ENCODE peak calls at places on chromosomes 5 and 9, in five cellular contexts. R is SJSA1, F is posterior cingulate gyrus, N is RPMI8226, L is T-helper 2 cell. I is an unnamed sample.

GRCh38 chr9:76996700-76997099 is 22.8 kb upstream of the FOXB2 start:
- DNase-seq in R (peak; percentile 4), F (peak; percentile 91), N (no peak), L (no peak), I (no peak)

GRCh38 chr5:174825587-174825986 is 101.2 kb downstream of the MSX2 start:
- DNase-seq in F (no peak), N (no peak), R (no peak), L (no peak), I (no peak)

GRCh38 chr9:79610019-79610760 is 38.4 kb downstream of the TLE4 start:
- DNase-seq in R (peak; percentile 20), L (no peak), N (no peak), F (no peak), I (no peak)

GRCh38 chr9:78438765-78439164 is 141.8 kb downstream of the PSAT1 start:
- DNase-seq in F (no peak), R (peak; percentile 88), N (no peak), L (no peak), I (no peak)

GRCh38 chr5:137114529-137114928 is 384.6 kb downstream of the SPOCK1 start:
- DNase-seq in L (no peak), F (no peak), N (no peak), R (no peak), I (no peak)

GRCh38 chr9:111798786-111799185 is 4.0 kb upstream of the SHOC1 start:
- DNase-seq in N (no peak), R (no peak), L (no peak), F (no peak), I (no peak)

GRCh38 chr9:116234091-116234490 is 80.5 kb downstream of the PAPPA start:
- DNase-seq in F (no peak), R (peak; percentile 93), L (no peak), N (no peak), I (peak; percentile 38)

GRCh38 chr9:113464672-113465271 is 1.2 kb downstream of the RGS3 start:
- DNase-seq in R (no peak), F (no peak), L (no peak), N (no peak), I (no peak)

GRCh38 chr9:37667706-37668672 is 17.2 kb downstream of the FRMPD1 start:
- DNase-seq in R (no peak), N (no peak), F (no peak), L (no peak), I (no peak)

GRCh38 chr9:126523621-126524111 is 90.1 kb upstream of the LMX1B start:
- DNase-seq in L (no peak), N (no peak), F (peak; percentile 24), R (no peak), I (no peak)

GRCh38 chr5:58286741-58287140 is 173.1 kb downstream of the PLK2 start:
- DNase-seq in N (no peak), L (no peak), R (no peak), F (no peak), I (no peak)

GRCh38 chr9:105468875-105469274 is 21.0 kb downstream of the FSD1L start:
- DNase-seq in F (no peak), R (no peak), L (no peak), N (no peak), I (no peak)

GRCh38 chr5:24347206-24347605 is 297.6 kb downstream of the CDH10 start:
- DNase-seq in L (no peak), R (no peak), N (no peak), F (no peak), I (no peak)

GRCh38 chr5:134540747-134541733 is 15.6 kb downstream of the JADE2 start:
- DNase-seq in F (peak; percentile 39), L (no peak), R (no peak), N (no peak), I (no peak)

GRCh38 chr9:129547063-129547462 is 73.8 kb downstream of the C9orf50 start:
- DNase-seq in F (no peak), L (no peak), R (no peak), N (no peak), I (no peak)

GRCh38 chr5:137328991-137329390 is 170.1 kb downstream of the SPOCK1 start:
- DNase-seq in L (no peak), F (no peak), N (no peak), R (no peak), I (no peak)

GRCh38 chr9:114059047-114059803 is 18.9 kb downstream of the AMBP start:
- DNase-seq in F (peak; percentile 90), L (no peak), N (no peak), R (no peak), I (peak; percentile 79)

GRCh38 chr5:144120781-144121180 is 49.7 kb downstream of the YIPF5 start:
- DNase-seq in L (no peak), F (no peak), N (no peak), R (no peak), I (no peak)

GRCh38 chr9:127661342-127661741 is 45.4 kb upstream of the CFAP157 start:
- DNase-seq in L (no peak), N (no peak), R (no peak), F (peak; percentile 91), I (no peak)

GRCh38 chr5:92687793-92688467 is 893.1 kb downstream of the NR2F1-AS1 start:
- DNase-seq in N (peak; percentile 8), L (no peak), R (peak; percentile 21), F (no peak), I (no peak)

I was measured in heart left ventricle.